ENCODE peak calls at places on chromosomes 7 and 10, in six cellular contexts. M is H9, B is IMR-90, W is H1, G is mesenchymal stem cell, I is trophoblast cell. X is an unnamed sample.

GRCh38 chr10:24307696-24308476 is 98.9 kb downstream of the KIAA1217 start:
- DNase-seq in M (no peak), I (peak), W (no peak), B (no peak), G (no peak), X (no peak)

GRCh38 chr7:137474627-137475026 is 131.1 kb upstream of the PTN start:
- DNase-seq in W (no peak), I (no peak), G (no peak), B (no peak), M (no peak), X (no peak)

GRCh38 chr7:8176370-8177081 is 85.4 kb downstream of the ICA1 start:
- DNase-seq in I (peak), W (no peak), M (no peak), B (no peak), G (no peak), X (no peak)

GRCh38 chr7:98877692-98878364 is 504 bp upstream of the TRRAP start:
- DNase-seq in I (no peak), M (no peak), B (no peak), W (no peak), G (no peak), X (no peak)

GRCh38 chr7:55533050-55533728 is 39.1 kb downstream of the VOPP1 start:
- DNase-seq in B (peak), M (no peak), W (no peak), I (peak), G (peak), X (no peak)

GRCh38 chr7:4136036-4136435 is 546.1 kb upstream of the FOXK1 start:
- DNase-seq in G (no peak), I (peak), M (peak), B (no peak), W (no peak), X (no peak)

GRCh38 chr7:81624021-81624630 is 145.7 kb downstream of the HGF start:
- DNase-seq in W (no peak), B (peak), M (no peak), G (no peak), I (no peak), X (no peak)

GRCh38 chr10:28768227-28768626 is 90.9 kb downstream of the BAMBI start:
- DNase-seq in G (no peak), I (no peak), M (no peak), W (peak), B (no peak), X (peak)

GRCh38 chr7:92987095-92987494 is 130.7 kb downstream of the SAMD9 start:
- DNase-seq in I (no peak), M (no peak), B (peak), G (peak), W (no peak), X (no peak)

GRCh38 chr7:28800150-28800549 is 158.0 kb downstream of the TRIL start:
- DNase-seq in G (no peak), B (no peak), M (no peak), I (peak), W (no peak), X (no peak)

GRCh38 chr7:112965506-112965905 is 121.1 kb downstream of the GPR85 start:
- DNase-seq in W (no peak), G (no peak), B (no peak), I (peak), M (no peak), X (no peak)

GRCh38 chr7:74430961-74431466 is 22.7 kb upstream of the GTF2IRD1 start:
- DNase-seq in G (no peak), M (peak), B (no peak), W (peak), I (no peak), X (no peak)

GRCh38 chr10:89992575-89992974 is 291.2 kb downstream of the KIF20B start:
- DNase-seq in G (no peak), M (no peak), I (no peak), B (no peak), W (no peak), X (no peak)

GRCh38 chr10:60290558-60290957 is 99.1 kb downstream of the ANK3 start:
- DNase-seq in W (no peak), M (no peak), B (no peak), I (no peak), G (no peak), X (no peak)

GRCh38 chr10:15408557-15408956 is 37.5 kb upstream of the FAM171A1 start:
- DNase-seq in G (no peak), B (no peak), M (no peak), W (no peak), I (no peak), X (no peak)

GRCh38 chr10:25824050-25824449 is 110.0 kb upstream of the MYO3A start:
- DNase-seq in G (no peak), W (no peak), M (no peak), B (no peak), I (no peak), X (no peak)

GRCh38 chr10:113007343-113007771 is 57.3 kb downstream of the TCF7L2 start:
- DNase-seq in B (no peak), I (peak), W (no peak), M (no peak), G (no peak), X (no peak)

GRCh38 chr7:144488977-144489376 is 85.5 kb upstream of the NOBOX start:
- DNase-seq in B (no peak), W (no peak), I (no peak), M (no peak), G (no peak), X (no peak)

GRCh38 chr10:32417906-32418547 is 27.9 kb upstream of the CCDC7 start:
- DNase-seq in G (peak), W (no peak), M (no peak), I (no peak), B (peak), X (no peak)

GRCh38 chr10:70589762-70590662 is 12.5 kb downstream of the PRF1 start:
- DNase-seq in G (peak), I (no peak), B (peak), M (no peak), W (peak), X (no peak)

GRCh38 chr7:132255084-132255483 is 321.2 kb downstream of the PLXNA4 start:
- DNase-seq in M (no peak), B (no peak), W (no peak), G (no peak), I (no peak), X (no peak)

GRCh38 chr10:56123247-56123646 is 237.8 kb downstream of the ZWINT start:
- DNase-seq in W (no peak), M (no peak), G (no peak), I (no peak), B (no peak), X (no peak)
- H4K91ac ChIP-seq in W (no peak), M (no peak), G (no peak), I (no peak), B (no peak), X (no peak)

GRCh38 chr7:45296748-45297147 is 139.2 kb downstream of the RAMP3 start:
- DNase-seq in B (no peak), W (no peak), I (no peak), G (no peak), M (no peak), X (no peak)
- H4K91ac ChIP-seq in B (no peak), W (no peak), I (no peak), G (no peak), M (no peak), X (no peak)

DNA sequence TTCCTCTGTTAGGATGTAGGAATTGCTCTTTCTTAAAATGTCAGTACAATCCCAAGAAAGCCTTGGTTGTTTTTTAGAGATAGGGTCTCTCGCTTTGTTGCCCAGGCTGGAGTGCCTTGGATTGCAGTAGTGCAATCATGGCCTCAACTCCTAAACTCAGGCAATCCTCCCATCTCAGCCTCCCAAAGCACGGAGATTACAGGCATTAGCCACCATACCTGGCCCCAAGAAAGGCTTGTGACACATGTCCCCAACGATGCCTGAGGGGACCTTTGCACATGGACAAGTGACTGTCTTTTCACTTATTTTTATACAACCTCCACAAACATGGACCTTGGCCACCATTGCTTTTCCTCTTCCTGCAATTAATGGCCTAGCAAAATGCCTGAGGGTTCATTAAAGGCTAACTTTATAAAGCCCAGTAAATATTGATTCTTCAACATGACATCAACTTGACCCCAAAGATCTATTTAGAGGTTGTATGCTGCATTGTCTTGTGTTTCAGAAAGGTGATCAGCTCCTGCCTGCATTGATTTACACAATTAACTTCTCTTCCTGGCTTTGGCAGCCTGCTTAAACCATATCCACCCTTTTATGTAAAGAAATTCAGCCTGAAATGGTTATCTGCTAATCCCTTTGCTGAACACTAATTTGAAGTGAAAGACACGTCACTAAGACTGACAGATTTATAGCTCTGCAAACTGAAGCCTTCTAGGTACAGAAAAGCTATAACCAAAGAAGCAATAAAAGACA is 10.1 kb upstream of the SPOCK2 start:
- DNase-seq in I (no peak), B (no peak), W (no peak), G (no peak), M (no peak), X (no peak)
- H4K91ac ChIP-seq in I (no peak), B (no peak), W (no peak), G (peak), M (no peak), X (no peak)

GRCh38 chr7:48511021-48511579 is 339.8 kb downstream of the ABCA13 start:
- DNase-seq in M (no peak), B (no peak), I (no peak), W (no peak), G (no peak), X (no peak)
- H4K91ac ChIP-seq in M (no peak), B (no peak), I (no peak), W (no peak), G (no peak), X (no peak)

GRCh38 chr7:16616122-16616521 is 29.4 kb downstream of the ANKMY2 start:
- DNase-seq in W (no peak), M (no peak), B (no peak), I (no peak), G (no peak), X (no peak)
- H4K91ac ChIP-seq in W (no peak), M (no peak), B (no peak), I (no peak), G (no peak), X (no peak)

DNA sequence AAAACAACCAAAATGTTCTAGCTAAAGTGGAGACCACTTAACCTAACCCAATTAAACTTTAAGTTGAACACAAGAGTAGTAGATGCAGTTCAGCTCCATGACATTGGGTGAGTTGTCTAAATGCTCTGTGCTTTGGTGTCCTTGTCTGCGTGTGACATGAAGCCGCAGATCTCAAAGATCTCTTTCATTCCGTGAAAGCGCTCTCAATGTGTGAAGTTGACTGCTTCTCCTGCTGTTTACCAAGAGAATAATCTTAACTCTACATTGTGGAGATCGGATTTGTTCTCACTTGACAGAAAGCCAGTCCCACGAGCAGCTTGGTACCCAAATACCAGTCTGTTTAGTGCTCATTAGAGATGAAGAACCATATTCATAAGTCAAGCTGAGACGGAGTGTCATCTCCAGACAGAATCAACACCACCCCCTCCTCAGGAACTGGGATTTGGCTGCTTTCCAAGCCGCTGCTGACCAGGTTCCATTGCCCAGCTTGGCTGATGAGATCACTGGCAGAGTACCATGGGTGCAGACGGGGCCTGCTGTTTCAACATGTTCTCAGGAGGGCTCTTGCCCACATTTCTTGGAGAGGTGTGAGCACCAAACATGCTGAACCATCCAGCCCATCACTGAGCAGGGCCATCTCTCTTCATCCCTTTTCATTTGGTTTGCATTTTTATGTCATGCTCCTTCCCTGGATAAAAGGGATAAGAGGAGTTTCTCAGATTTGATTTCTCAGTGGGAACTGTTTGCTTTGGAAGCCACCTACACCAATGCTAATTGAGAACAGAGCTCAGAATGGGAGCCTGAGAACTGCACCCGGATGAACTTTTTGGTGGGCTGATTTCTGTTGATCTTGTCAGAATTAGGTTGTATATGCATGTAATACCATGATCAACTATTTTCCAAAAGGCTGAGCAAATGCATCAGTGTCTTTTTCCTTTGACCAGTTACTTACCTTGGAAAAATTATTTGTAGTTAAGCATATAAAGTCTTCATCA is 95.8 kb upstream of the AGBL3 start:
- DNase-seq in G (no peak), B (peak), W (no peak), M (no peak), I (no peak), X (no peak)
- H4K91ac ChIP-seq in G (no peak), B (peak), W (no peak), M (no peak), I (peak), X (no peak)

DNA sequence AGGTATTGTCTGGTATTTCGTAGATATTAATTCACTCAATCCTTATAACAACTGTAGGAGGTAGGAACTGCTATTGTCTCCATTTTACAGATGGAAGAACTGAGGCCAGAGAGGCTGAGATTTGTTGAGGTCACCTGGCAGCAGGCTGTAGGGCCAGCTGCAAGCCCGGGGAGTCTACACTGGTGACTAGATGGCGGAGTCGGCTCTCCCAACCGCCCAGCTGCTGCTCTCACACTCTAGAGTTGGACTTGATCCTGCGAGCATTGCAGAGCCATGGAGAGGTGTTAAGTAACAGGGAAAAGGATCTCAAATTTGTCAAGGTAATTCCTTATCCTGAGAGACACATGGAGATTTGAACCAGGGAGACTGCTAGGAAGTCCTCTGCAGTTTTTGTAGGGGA is 124.1 kb downstream of the CAMK1D start:
- DNase-seq in B (no peak), G (no peak), I (no peak), M (no peak), W (no peak), X (no peak)
- H4K91ac ChIP-seq in B (no peak), G (no peak), I (no peak), M (no peak), W (no peak), X (no peak)

GRCh38 chr7:158586499-158587191 is 978 bp downstream of the PTPRN2 start:
- DNase-seq in M (no peak), W (no peak), I (no peak), G (no peak), B (no peak), X (no peak)
- H4K91ac ChIP-seq in M (no peak), W (no peak), I (no peak), G (no peak), B (no peak), X (no peak)

GRCh38 chr10:132811891-132812481 is 26.0 kb upstream of the NKX6-2 start:
- DNase-seq in W (no peak), G (no peak), M (no peak), B (no peak), I (no peak), X (no peak)
- H4K91ac ChIP-seq in W (no peak), G (no peak), M (no peak), B (no peak), I (no peak), X (no peak)